ENCODE peak calls at places on chromosomes 11 and 22, in ten cellular contexts. C is neural progenitor cell; P is ovary; F is CD4-positive, CD25-positive, alpha-beta regulatory T cell; I is adrenal gland; N is psoas muscle; T is right lobe of liver; X is cardiac muscle cell; B is lower lobe of right lung; Y is right cardiac atrium. M is an unnamed sample. For H3K4me1, the result is how much of the 10 kb centered on the place peaks cover.

GRCh38 chr11:64391839-64392238 is 32.9 kb downstream of the RPS6KA4 start:
- DNase-seq in C (no peak), P (no peak), F (no peak), I (no peak), N (no peak), T (no peak), X (no peak), B (no peak), Y (no peak), M (no peak)

GRCh38 chr11:122155765-122156527 is 39.9 kb upstream of the BLID start:
- DNase-seq in C (no peak), P (no peak), F (no peak), I (no peak), N (no peak), T (no peak), X (no peak), B (no peak), Y (no peak), M (no peak)

GRCh38 chr22:39148727-39149535 is 3.5 kb downstream of the CBX7 start:
- DNase-seq in C (peak), P (peak), F (peak), I (no peak), N (peak), T (no peak), X (no peak), B (no peak), Y (peak), M (peak)

GRCh38 chr22:29156507-29156906 is 49.2 kb upstream of the EMID1 start:
- DNase-seq in C (peak), P (peak), F (no peak), I (no peak), N (no peak), T (no peak), X (peak), B (no peak), Y (no peak), M (no peak)

GRCh38 chr11:123308077-123308476 is 113.0 kb upstream of the CLMP start:
- DNase-seq in C (no peak), P (no peak), F (no peak), I (no peak), N (no peak), T (no peak), X (peak), B (no peak), Y (no peak), M (no peak)

GRCh38 chr11:5605849-5606248 is 9.4 kb downstream of the TRIM6 start:
- DNase-seq in C (no peak), P (no peak), F (peak), I (peak), N (no peak), T (no peak), X (no peak), B (no peak), Y (no peak), M (no peak)

GRCh38 chr22:46693634-46694422 is 44.2 kb downstream of the CERK start:
- DNase-seq in C (no peak), P (no peak), F (no peak), I (no peak), N (no peak), T (no peak), X (no peak), B (no peak), Y (peak), M (peak)

GRCh38 chr11:17802491-17802890 is 67.9 kb downstream of the KCNC1 start:
- DNase-seq in C (no peak), P (no peak), F (no peak), I (no peak), N (no peak), T (no peak), X (no peak), B (no peak), Y (no peak), M (no peak)

GRCh38 chr22:25282671-25283561 is 63.5 kb downstream of the CRYBB2 start:
- DNase-seq in C (peak), P (no peak), F (no peak), I (no peak), N (no peak), T (no peak), X (peak), B (no peak), Y (no peak), M (no peak)

GRCh38 chr11:93192163-93192562 is 5.6 kb downstream of the SLC36A4 start:
- DNase-seq in C (peak), P (no peak), F (no peak), I (no peak), N (no peak), T (no peak), X (peak), B (no peak), Y (no peak), M (no peak)

GRCh38 chr11:107810875-107811274 is 47.7 kb downstream of the SLC35F2 start:
- DNase-seq in C (no peak), P (no peak), F (no peak), I (no peak), N (no peak), T (no peak), X (no peak), B (no peak), Y (no peak), M (no peak)

GRCh38 chr11:58006940-58007339 is 16.7 kb upstream of the OR9Q1 start:
- DNase-seq in C (no peak), P (no peak), F (no peak), I (no peak), N (no peak), T (no peak), X (no peak), B (no peak), Y (no peak), M (no peak)

GRCh38 chr11:132286106-132286505 is 915.7 kb downstream of the NTM start:
- DNase-seq in C (no peak), P (no peak), F (no peak), I (no peak), N (no peak), T (no peak), X (peak), B (no peak), Y (no peak), M (no peak)

GRCh38 chr22:37060801-37061610 is 9.5 kb downstream of the KCTD17 start:
- DNase-seq in C (no peak), P (no peak), F (peak), I (no peak), N (no peak), T (no peak), X (no peak), B (no peak), Y (peak), M (no peak)

GRCh38 chr11:115423728-115424459 is 80.3 kb downstream of the CADM1 start:
- DNase-seq in C (no peak), P (no peak), F (no peak), I (no peak), N (no peak), T (no peak), X (no peak), B (no peak), Y (no peak), M (no peak)

GRCh38 chr11:69435161-69435990 is 46.1 kb upstream of the LINC01488 start:
- DNase-seq in C (peak), P (no peak), F (no peak), I (no peak), N (no peak), T (peak), X (no peak), B (peak), Y (no peak), M (no peak)
- H3K4me1 ChIP-seq in C (half or more), P (under half), F (under half), I (under half), N (under half), T (under half), X (under half), B (under half), Y (under half), M (under half)

GRCh38 chr11:94303884-94304459 is 408 bp upstream of the IZUMO1R start:
- DNase-seq in C (no peak), P (no peak), F (no peak), I (no peak), N (no peak), T (no peak), X (no peak), B (no peak), Y (no peak), M (no peak)
- H3K27ac ChIP-seq in C (no peak), P (peak), F (no peak), I (no peak), N (no peak), T (no peak), X (no peak), B (no peak), Y (no peak), M (no peak)

GRCh38 chr11:19644316-19644715 is 68.3 kb upstream of the NAV2 start:
- DNase-seq in C (no peak), P (no peak), F (no peak), I (no peak), N (no peak), T (no peak), X (no peak), B (no peak), Y (no peak), M (no peak)
- H3K4me1 ChIP-seq in C (under half), P (under half), F (under half), I (under half), N (under half), T (under half), X (under half), B (under half), Y (under half), M (under half)

GRCh38 chr11:59456661-59457060 is at the start of gene OR4D6:
- DNase-seq in C (no peak), P (no peak), F (no peak), I (no peak), N (no peak), T (no peak), X (no peak), B (no peak), Y (no peak), M (no peak)
- H3K27ac ChIP-seq in C (no peak), P (no peak), F (no peak), I (no peak), N (no peak), T (no peak), X (no peak), B (no peak), Y (no peak), M (no peak)

GRCh38 chr11:69053546-69054396 is 5.0 kb downstream of the TPCN2 start:
- DNase-seq in C (no peak), P (no peak), F (no peak), I (no peak), N (no peak), T (no peak), X (no peak), B (no peak), Y (peak), M (no peak)

GRCh38 chr11:69052343-69053168 is 3.8 kb downstream of the TPCN2 start:
- DNase-seq in C (no peak), P (no peak), F (no peak), I (no peak), N (no peak), T (no peak), X (no peak), B (no peak), Y (peak), M (no peak)

GRCh38 chr11:69050592-69051380 is 2.1 kb downstream of the TPCN2 start:
- DNase-seq in C (no peak), P (no peak), F (no peak), I (no peak), N (no peak), T (no peak), X (no peak), B (no peak), Y (no peak), M (no peak)

GRCh38 chr11:69053169-69053477 is 4.4 kb downstream of the TPCN2 start:
- DNase-seq in C (no peak), P (no peak), F (no peak), I (no peak), N (no peak), T (no peak), X (no peak), B (no peak), Y (no peak), M (no peak)

DNA sequence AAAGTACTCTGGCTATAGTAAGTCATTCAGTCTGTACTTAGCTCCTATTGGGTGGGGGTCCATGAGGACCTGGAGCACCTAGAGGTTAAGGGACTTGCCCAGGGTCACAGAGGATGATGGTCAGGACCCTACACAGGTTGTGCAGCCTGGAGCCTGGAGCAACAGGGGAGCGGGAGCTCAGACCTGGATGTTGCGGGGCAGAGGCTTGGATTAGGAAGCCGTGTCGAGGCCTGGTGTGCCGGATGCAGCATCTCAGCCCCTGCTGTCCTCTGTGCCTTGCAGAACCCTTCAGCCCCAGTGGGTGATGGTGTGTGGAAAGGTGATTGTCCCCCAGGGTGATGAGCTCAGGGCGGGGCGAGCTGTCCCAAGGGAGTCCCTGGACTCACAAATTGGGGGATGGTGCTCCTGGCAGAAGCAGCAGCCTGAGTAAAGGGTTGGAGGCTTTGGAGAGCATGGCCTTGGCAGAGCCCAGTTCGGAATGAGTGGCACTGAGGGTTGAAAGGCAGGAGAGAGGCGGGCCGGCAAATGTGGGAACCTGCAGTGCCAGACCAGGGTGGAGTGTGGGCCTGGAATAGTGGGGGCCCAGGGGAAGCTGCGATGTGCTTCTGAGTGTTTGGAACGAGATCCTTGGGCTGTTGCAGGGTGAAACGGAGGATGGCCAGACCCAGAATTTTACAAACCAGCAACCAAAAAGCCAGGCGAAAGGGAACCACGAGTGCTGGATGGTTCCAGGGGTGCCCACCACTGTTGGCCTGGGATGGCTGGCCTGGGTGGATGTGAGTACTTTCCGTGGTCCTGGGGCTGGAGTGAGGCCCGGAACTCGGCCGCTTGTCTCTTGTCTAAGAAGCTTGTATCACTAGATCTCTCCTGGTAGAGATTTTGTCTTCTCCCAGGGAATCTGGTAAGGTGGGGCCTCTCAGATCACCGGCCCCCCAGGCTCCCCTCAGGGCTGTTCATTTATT is 2.9 kb downstream of the TPCN2 start:
- DNase-seq in C (no peak), P (no peak), F (no peak), I (peak), N (no peak), T (peak), X (no peak), B (no peak), Y (no peak), M (no peak)
- H3K4me1 ChIP-seq in C (under half), P (under half), F (under half), I (under half), N (under half), T (under half), X (under half), B (under half), Y (under half), M (half or more)

GRCh38 chr11:72696866-72697428 is 22.7 kb upstream of the PDE2A start:
- DNase-seq in C (peak), P (no peak), F (no peak), I (no peak), N (peak), T (no peak), X (no peak), B (no peak), Y (no peak), M (peak)
- H3K27ac ChIP-seq in C (no peak), P (no peak), F (no peak), I (no peak), N (no peak), T (no peak), X (no peak), B (no peak), Y (no peak), M (no peak)